ENCODE peak calls at places on chromosomes 11 and 22, in ten cellular contexts. H is HCT116, J is lower leg skin, M is cardiac muscle cell, L is tibial artery, R is AG04450, P is AG09319, W is stomach, F is mammary epithelial cell, K is glutamatergic neuron. Y is an unnamed sample.

GRCh38 chr11:36295926-36296325 is at the start of gene PRR5L:
- DNase-seq in H (no peak), J (no peak), M (no peak), L (no peak), R (no peak), P (no peak), W (no peak), F (no peak), K (no peak), Y (no peak)

GRCh38 chr22:26168199-26168915 is 905 bp upstream of the SEZ6L start:
- DNase-seq in H (no peak), J (no peak), M (no peak), L (no peak), R (no peak), P (no peak), W (no peak), F (no peak), K (peak), Y (no peak)

GRCh38 chr22:37317698-37318210 is 35.4 kb downstream of the CYTH4 start:
- DNase-seq in H (no peak), J (no peak), M (no peak), L (no peak), R (no peak), P (no peak), W (no peak), F (peak), K (no peak), Y (no peak)

GRCh38 chr22:34055525-34056200 is 135.4 kb upstream of the LARGE1 start:
- DNase-seq in H (no peak), J (no peak), M (peak), L (no peak), R (no peak), P (no peak), W (peak), F (peak), K (peak), Y (no peak)

GRCh38 chr11:19073454-19074415 is 13.2 kb upstream of the MRGPRX2 start:
- DNase-seq in H (no peak), J (no peak), M (no peak), L (no peak), R (no peak), P (no peak), W (no peak), F (no peak), K (no peak), Y (no peak)

GRCh38 chr11:6357222-6357621 is 33.1 kb upstream of the SMPD1 start:
- DNase-seq in H (peak), J (no peak), M (no peak), L (peak), R (peak), P (peak), W (no peak), F (peak), K (no peak), Y (peak)

GRCh38 chr11:10669258-10670033 is 24.1 kb downstream of the IRAG1 start:
- DNase-seq in H (no peak), J (no peak), M (no peak), L (no peak), R (no peak), P (no peak), W (no peak), F (no peak), K (no peak), Y (no peak)

GRCh38 chr22:50734343-50734771 is 3.6 kb upstream of the ACR start:
- DNase-seq in H (no peak), J (peak), M (no peak), L (no peak), R (no peak), P (no peak), W (no peak), F (no peak), K (no peak), Y (no peak)

GRCh38 chr11:2113776-2114175 is 25.4 kb downstream of the IGF2 start:
- DNase-seq in H (no peak), J (no peak), M (no peak), L (no peak), R (no peak), P (no peak), W (no peak), F (no peak), K (peak), Y (no peak)

GRCh38 chr22:37090920-37091688 is 18.4 kb downstream of the TMPRSS6 start:
- DNase-seq in H (no peak), J (no peak), M (no peak), L (no peak), R (no peak), P (no peak), W (no peak), F (no peak), K (peak), Y (no peak)

GRCh38 chr11:83051760-83052671 is 19.7 kb downstream of the RAB30 start:
- DNase-seq in H (no peak), J (no peak), M (no peak), L (no peak), R (peak), P (peak), W (no peak), F (peak), K (no peak), Y (peak)

GRCh38 chr11:20457001-20457768 is 69.7 kb downstream of the PRMT3 start:
- DNase-seq in H (no peak), J (no peak), M (no peak), L (no peak), R (no peak), P (no peak), W (no peak), F (no peak), K (no peak), Y (no peak)

GRCh38 chr11:134822930-134823329 is 410.9 kb upstream of the B3GAT1 start:
- DNase-seq in H (no peak), J (no peak), M (no peak), L (no peak), R (no peak), P (no peak), W (no peak), F (no peak), K (no peak), Y (no peak)

GRCh38 chr11:134821422-134821821 is 409.4 kb upstream of the B3GAT1 start:
- DNase-seq in H (no peak), J (no peak), M (no peak), L (no peak), R (no peak), P (no peak), W (no peak), F (no peak), K (no peak), Y (no peak)

GRCh38 chr11:134815404-134815803 is 403.4 kb upstream of the B3GAT1 start:
- DNase-seq in H (peak), J (no peak), M (no peak), L (no peak), R (no peak), P (no peak), W (no peak), F (no peak), K (no peak), Y (peak)

GRCh38 chr11:134818531-134818930 is 406.5 kb upstream of the B3GAT1 start:
- DNase-seq in H (no peak), J (peak), M (no peak), L (no peak), R (no peak), P (no peak), W (no peak), F (no peak), K (no peak), Y (peak)

GRCh38 chr11:134819026-134819425 is 407.0 kb upstream of the B3GAT1 start:
- DNase-seq in H (no peak), J (no peak), M (peak), L (no peak), R (no peak), P (no peak), W (no peak), F (no peak), K (peak), Y (no peak)
- TF ChIP-seq CTCF in H (peak), J (no peak), M (no peak), L (no peak), R (no peak), P (no peak), W (no peak), F (no peak), K (no peak), Y (no peak)

GRCh38 chr11:60763692-60764369 is 7.2 kb downstream of the MS4A15 start:
- DNase-seq in H (no peak), J (no peak), M (no peak), L (peak), R (no peak), P (no peak), W (no peak), F (no peak), K (no peak), Y (no peak)
- TF ChIP-seq CTCF in H (no peak), J (no peak), M (no peak), L (no peak), R (no peak), P (no peak), W (no peak), F (no peak), K (no peak), Y (no peak)

DNA sequence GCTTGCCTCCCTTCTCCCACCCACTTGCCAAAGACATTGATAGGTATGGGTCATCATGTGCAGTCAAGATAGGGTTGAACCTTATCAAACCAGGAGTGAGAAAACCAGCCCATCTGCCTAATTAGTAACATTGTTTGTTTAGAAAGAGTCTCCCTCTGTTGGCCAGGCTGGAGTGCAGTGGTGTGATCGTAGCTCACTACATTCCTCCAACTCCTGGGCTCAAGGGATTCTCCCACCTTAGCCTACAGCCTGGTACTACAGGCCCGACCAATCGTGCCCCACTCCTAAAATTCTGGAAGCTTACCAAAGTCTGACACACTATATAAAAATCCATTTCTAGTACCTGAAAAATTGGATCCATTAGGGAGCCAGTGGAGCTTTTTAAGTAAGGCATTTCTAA is 4.5 kb downstream of the C11orf71 start:
- DNase-seq in H (peak), J (no peak), M (no peak), L (no peak), R (no peak), P (no peak), W (no peak), F (peak), K (no peak), Y (peak)
- TF ChIP-seq CTCF in H (no peak), J (no peak), M (peak), L (no peak), R (peak), P (peak), W (no peak), F (peak), K (no peak), Y (peak)

GRCh38 chr11:44967930-44968496 is 17.3 kb upstream of the TP53I11 start:
- DNase-seq in H (no peak), J (no peak), M (no peak), L (no peak), R (no peak), P (no peak), W (no peak), F (no peak), K (no peak), Y (no peak)
- TF ChIP-seq CTCF in H (no peak), J (no peak), M (no peak), L (no peak), R (no peak), P (no peak), W (no peak), F (peak), K (no peak), Y (no peak)

Y was measured in MCF 10A.